ENCODE peak calls at places on chromosomes 4 and X, in four cellular contexts. One of them, this sample, is unnamed.

GRCh38 chrX:136745215-136746173 is 35.2 kb downstream of the ARHGEF6 start:
- DNase-seq in aorta: no peak
- DNase-seq in BE2C: no peak
- DNase-seq in endothelial cell of umbilical vein: no peak
- DNase-seq in this sample: no peak

GRCh38 chr4:87073570-87074470 is 139.0 kb downstream of the AFF1 start:
- DNase-seq in aorta: peak; percentile 66
- DNase-seq in endothelial cell of umbilical vein: no peak
- DNase-seq in BE2C: peak; percentile 70
- DNase-seq in this sample: peak; percentile 45

GRCh38 chrX:53223955-53224859 is 800 bp downstream of the KDM5C start:
- DNase-seq in endothelial cell of umbilical vein: peak; percentile 47
- DNase-seq in aorta: no peak
- DNase-seq in BE2C: no peak
- DNase-seq in this sample: peak; percentile 22

GRCh38 chr4:156390599-156391296 is 437.1 kb upstream of the CTSO start:
- DNase-seq in BE2C: no peak
- DNase-seq in endothelial cell of umbilical vein: no peak
- DNase-seq in aorta: no peak
- DNase-seq in this sample: peak; percentile 17

GRCh38 chrX:16023790-16024734 is 99.3 kb upstream of the GRPR start:
- DNase-seq in BE2C: no peak
- DNase-seq in aorta: no peak
- DNase-seq in endothelial cell of umbilical vein: no peak
- DNase-seq in this sample: no peak

GRCh38 chr4:118811008-118811764 is 24.7 kb downstream of the SEC24D start:
- DNase-seq in aorta: no peak
- DNase-seq in endothelial cell of umbilical vein: no peak
- DNase-seq in BE2C: no peak
- DNase-seq in this sample: peak; percentile 26

GRCh38 chrX:10622197-10622596 is 1.8 kb upstream of the MID1 start:
- DNase-seq in aorta: no peak
- DNase-seq in endothelial cell of umbilical vein: no peak
- DNase-seq in BE2C: no peak
- DNase-seq in this sample: no peak

GRCh38 chr4:95293014-95293413 is 255.8 kb downstream of the UNC5C start:
- DNase-seq in endothelial cell of umbilical vein: peak; percentile 72
- DNase-seq in BE2C: no peak
- DNase-seq in aorta: no peak
- DNase-seq in this sample: no peak

GRCh38 chr4:73404457-73404856 is 370 bp downstream of the ALB start:
- DNase-seq in endothelial cell of umbilical vein: no peak
- DNase-seq in BE2C: no peak
- DNase-seq in aorta: no peak
- DNase-seq in this sample: no peak

GRCh38 chr4:70722199-70722791 is 531 bp downstream of the RUFY3 start:
- DNase-seq in endothelial cell of umbilical vein: no peak
- DNase-seq in aorta: no peak
- DNase-seq in BE2C: peak; percentile 66
- DNase-seq in this sample: peak; percentile 29

GRCh38 chrX:9707306-9708015 is 58.2 kb downstream of the GPR143 start:
- DNase-seq in aorta: no peak
- DNase-seq in endothelial cell of umbilical vein: no peak
- DNase-seq in BE2C: no peak
- DNase-seq in this sample: no peak

GRCh38 chr4:81970454-81970853 is 403.3 kb downstream of the HNRNPD start:
- DNase-seq in endothelial cell of umbilical vein: no peak
- DNase-seq in aorta: no peak
- DNase-seq in BE2C: no peak
- DNase-seq in this sample: no peak

GRCh38 chr4:37827030-37827705 is 682 bp downstream of the PGM2 start:
- DNase-seq in BE2C: no peak
- DNase-seq in aorta: no peak
- DNase-seq in endothelial cell of umbilical vein: peak; percentile 71
- DNase-seq in this sample: no peak

GRCh38 chr4:78544681-78545080 is 6.9 kb upstream of the ANXA3 start:
- DNase-seq in aorta: no peak
- DNase-seq in BE2C: no peak
- DNase-seq in endothelial cell of umbilical vein: peak; percentile 51
- DNase-seq in this sample: no peak

GRCh38 chr4:19514276-19515070 is 737.2 kb upstream of the SLIT2 start:
- DNase-seq in BE2C: no peak
- DNase-seq in aorta: no peak
- DNase-seq in endothelial cell of umbilical vein: no peak
- DNase-seq in this sample: no peak

GRCh38 chrX:20362268-20363002 is 95.7 kb upstream of the RPS6KA3 start:
- DNase-seq in BE2C: no peak
- DNase-seq in aorta: no peak
- DNase-seq in endothelial cell of umbilical vein: peak; percentile 46
- DNase-seq in this sample: no peak

GRCh38 chrX:147550217-147550616 is 361.5 kb upstream of the FMR1 start:
- DNase-seq in BE2C: no peak
- DNase-seq in aorta: no peak
- DNase-seq in endothelial cell of umbilical vein: no peak
- DNase-seq in this sample: no peak

GRCh38 chr4:79476196-79476595 is 68.2 kb upstream of the GK2 start:
- DNase-seq in BE2C: no peak
- DNase-seq in aorta: peak; percentile 46
- DNase-seq in endothelial cell of umbilical vein: no peak
- DNase-seq in this sample: no peak

GRCh38 chrX:54182194-54182863 is 725 bp downstream of the FAM120C start:
- DNase-seq in endothelial cell of umbilical vein: peak; percentile 47
- DNase-seq in aorta: peak; percentile 76
- DNase-seq in BE2C: peak; percentile 57
- DNase-seq in this sample: peak; percentile 43

GRCh38 chrX:43707812-43708548 is 51.9 kb downstream of the MAOA start:
- DNase-seq in endothelial cell of umbilical vein: peak; percentile 74
- DNase-seq in BE2C: no peak
- DNase-seq in aorta: no peak
- DNase-seq in this sample: peak; percentile 84

GRCh38 chr4:48509543-48509942 is 19.5 kb downstream of the ZAR1 start:
- DNase-seq in endothelial cell of umbilical vein: no peak
- DNase-seq in aorta: no peak
- DNase-seq in BE2C: no peak
- DNase-seq in this sample: no peak

GRCh38 chr4:20137176-20137575 is 114.5 kb upstream of the SLIT2 start:
- DNase-seq in aorta: no peak
- DNase-seq in BE2C: no peak
- DNase-seq in endothelial cell of umbilical vein: no peak
- DNase-seq in this sample: no peak

GRCh38 chr4:72286185-72286584 is 254.4 kb downstream of the NPFFR2 start:
- DNase-seq in aorta: no peak
- DNase-seq in endothelial cell of umbilical vein: peak; percentile 10
- DNase-seq in BE2C: no peak
- DNase-seq in this sample: no peak

GRCh38 chrX:140431521-140431920 is 73.3 kb downstream of the SOX3 start:
- DNase-seq in BE2C: no peak
- DNase-seq in aorta: no peak
- DNase-seq in endothelial cell of umbilical vein: no peak
- DNase-seq in this sample: no peak

GRCh38 chr4:16029886-16030285 is 53.9 kb downstream of the PROM1 start:
- DNase-seq in endothelial cell of umbilical vein: no peak
- DNase-seq in BE2C: no peak
- DNase-seq in aorta: no peak
- DNase-seq in this sample: no peak

GRCh38 chrX:51496501-51497291 is at the start of gene NUDT11:
- DNase-seq in BE2C: peak; percentile 87
- DNase-seq in endothelial cell of umbilical vein: peak; percentile 68
- DNase-seq in aorta: peak; percentile 73
- DNase-seq in this sample: peak; percentile 64

GRCh38 chr4:168248311-168248710 is 70.2 kb downstream of the DDX60 start:
- DNase-seq in endothelial cell of umbilical vein: no peak
- DNase-seq in aorta: no peak
- DNase-seq in BE2C: no peak
- DNase-seq in this sample: no peak

GRCh38 chr4:48184891-48185290 is 50.8 kb upstream of the TXK start:
- DNase-seq in endothelial cell of umbilical vein: no peak
- DNase-seq in aorta: no peak
- DNase-seq in BE2C: no peak
- DNase-seq in this sample: no peak

GRCh38 chrX:13699183-13699826 is 10.4 kb downstream of the RAB9A start:
- DNase-seq in endothelial cell of umbilical vein: peak; percentile 15
- DNase-seq in aorta: no peak
- DNase-seq in BE2C: no peak
- DNase-seq in this sample: no peak

GRCh38 chr4:150682126-150682525 is 100.2 kb downstream of the MAB21L2 start:
- DNase-seq in endothelial cell of umbilical vein: no peak
- DNase-seq in aorta: no peak
- DNase-seq in BE2C: no peak
- DNase-seq in this sample: no peak

GRCh38 chr4:118888666-118889312 is at the start of gene SYNPO2:
- DNase-seq in aorta: peak; percentile 90
- DNase-seq in BE2C: peak; percentile 92
- DNase-seq in endothelial cell of umbilical vein: peak; percentile 76
- DNase-seq in this sample: peak; percentile 90

GRCh38 chr4:181204109-181204508 is 1039.1 kb upstream of the TENM3 start:
- DNase-seq in endothelial cell of umbilical vein: no peak
- DNase-seq in BE2C: no peak
- DNase-seq in aorta: no peak
- DNase-seq in this sample: no peak

GRCh38 chr4:40193018-40193571 is 3.7 kb upstream of the RHOH start:
- DNase-seq in aorta: no peak
- DNase-seq in BE2C: no peak
- DNase-seq in endothelial cell of umbilical vein: no peak
- DNase-seq in this sample: no peak

GRCh38 chr4:2284934-2285664 is 23.2 kb upstream of the MXD4 start:
- DNase-seq in endothelial cell of umbilical vein: peak; percentile 58
- DNase-seq in BE2C: peak; percentile 4
- DNase-seq in aorta: peak; percentile 35
- DNase-seq in this sample: peak; percentile 10
- H3K4me1 ChIP-seq in endothelial cell of umbilical vein: peaks cover 13% of the 10 kb centered on the region
- H3K4me1 ChIP-seq in BE2C: peaks cover 1% of the 10 kb centered on the region
- H3K4me1 ChIP-seq in aorta: no peaks in the 10 kb centered on the region
- H3K4me1 ChIP-seq in this sample: no peaks in the 10 kb centered on the region

GRCh38 chr4:122783301-122784215 is 43.1 kb upstream of the FGF2 start:
- DNase-seq in endothelial cell of umbilical vein: peak; percentile 86
- DNase-seq in aorta: peak; percentile 76
- DNase-seq in BE2C: no peak
- DNase-seq in this sample: no peak

GRCh38 chr4:122787940-122788339 is 38.7 kb upstream of the FGF2 start:
- DNase-seq in BE2C: no peak
- DNase-seq in endothelial cell of umbilical vein: no peak
- DNase-seq in aorta: no peak
- DNase-seq in this sample: no peak

GRCh38 chr4:122785099-122785498 is 41.5 kb upstream of the FGF2 start:
- DNase-seq in endothelial cell of umbilical vein: no peak
- DNase-seq in BE2C: no peak
- DNase-seq in aorta: no peak
- DNase-seq in this sample: no peak

GRCh38 chr4:122788935-122789334 is 37.7 kb upstream of the FGF2 start:
- DNase-seq in endothelial cell of umbilical vein: no peak
- DNase-seq in aorta: no peak
- DNase-seq in BE2C: no peak
- DNase-seq in this sample: no peak

GRCh38 chr4:122784261-122784660 is 42.4 kb upstream of the FGF2 start:
- DNase-seq in BE2C: no peak
- DNase-seq in aorta: no peak
- DNase-seq in endothelial cell of umbilical vein: no peak
- DNase-seq in this sample: no peak
- H3K4me3 ChIP-seq in BE2C: no peak overlapping the region
- H3K4me3 ChIP-seq in aorta: no peak overlapping the region
- H3K4me3 ChIP-seq in endothelial cell of umbilical vein: no peak overlapping the region
- H3K4me3 ChIP-seq in this sample: no peak overlapping the region

GRCh38 chr4:36235306-36235705 is 9.0 kb downstream of the ARAP2 start:
- DNase-seq in aorta: no peak
- DNase-seq in BE2C: no peak
- DNase-seq in endothelial cell of umbilical vein: no peak
- DNase-seq in this sample: no peak
- H3K4me1 ChIP-seq in aorta: no peaks in the 10 kb centered on the region
- H3K4me1 ChIP-seq in BE2C: no peaks in the 10 kb centered on the region
- H3K4me1 ChIP-seq in endothelial cell of umbilical vein: no peaks in the 10 kb centered on the region
- H3K4me1 ChIP-seq in this sample: no peaks in the 10 kb centered on the region

GRCh38 chr4:121381148-121381462 is 287 bp upstream of the QRFPR start:
- DNase-seq in BE2C: no peak
- DNase-seq in endothelial cell of umbilical vein: no peak
- DNase-seq in aorta: no peak
- DNase-seq in this sample: no peak
- H3K4me3 ChIP-seq in BE2C: no peak overlapping the region
- H3K4me3 ChIP-seq in endothelial cell of umbilical vein: no peak overlapping the region
- H3K4me3 ChIP-seq in aorta: no peak overlapping the region
- H3K4me3 ChIP-seq in this sample: no peak overlapping the region

DNA sequence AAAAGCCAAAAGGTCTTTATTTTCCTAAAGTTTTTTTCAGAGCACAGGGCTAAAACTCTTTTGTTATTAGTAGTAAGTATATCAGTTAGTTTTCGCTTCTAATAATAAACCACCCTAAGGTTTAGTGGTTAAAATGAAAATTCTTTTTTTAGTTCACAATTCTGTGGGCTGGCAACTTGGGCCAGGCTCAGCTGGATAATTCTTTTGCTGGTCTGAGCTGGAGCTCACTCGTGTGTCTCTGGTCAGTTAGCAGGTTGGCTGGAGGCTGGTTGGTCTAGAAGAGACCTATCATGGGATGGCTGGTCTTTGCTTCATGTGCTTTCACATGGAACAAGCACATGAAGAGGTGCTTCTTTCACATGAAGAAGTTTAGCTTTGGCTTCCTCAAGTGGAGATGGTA is 227.1 kb upstream of the LCORL start:
- DNase-seq in BE2C: no peak
- DNase-seq in aorta: no peak
- DNase-seq in endothelial cell of umbilical vein: no peak
- DNase-seq in this sample: no peak
- H3K4me1 ChIP-seq in BE2C: no peaks in the 10 kb centered on the region
- H3K4me1 ChIP-seq in aorta: no peaks in the 10 kb centered on the region
- H3K4me1 ChIP-seq in endothelial cell of umbilical vein: no peaks in the 10 kb centered on the region
- H3K4me1 ChIP-seq in this sample: no peaks in the 10 kb centered on the region

DNA sequence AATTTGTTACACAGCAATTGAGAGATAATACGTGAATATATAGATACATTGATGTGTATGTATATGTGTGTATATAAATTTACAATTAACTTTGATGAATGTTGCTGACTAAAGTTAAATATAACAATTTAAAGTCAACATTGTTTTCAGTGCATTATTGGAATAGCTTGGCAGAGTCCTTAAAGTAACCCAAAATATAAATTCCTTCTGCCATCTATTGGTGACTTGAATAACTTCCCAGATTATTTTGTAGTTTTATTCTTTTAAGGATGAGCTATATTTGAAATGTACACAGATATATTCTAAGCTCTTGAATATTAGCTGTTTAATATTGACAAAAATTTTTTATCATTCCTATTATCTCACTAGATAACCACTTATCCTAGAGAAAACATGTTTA is 298.2 kb upstream of the FSTL5 start:
- DNase-seq in aorta: no peak
- DNase-seq in endothelial cell of umbilical vein: no peak
- DNase-seq in BE2C: no peak
- DNase-seq in this sample: no peak
- H3K4me3 ChIP-seq in aorta: no peak overlapping the region
- H3K4me3 ChIP-seq in endothelial cell of umbilical vein: no peak overlapping the region
- H3K4me3 ChIP-seq in BE2C: no peak overlapping the region
- H3K4me3 ChIP-seq in this sample: no peak overlapping the region